ENCODE peak calls at places on chromosomes 7 and 10, in five cellular contexts. One of them, this sample, is unnamed.

GRCh38 chr10:546971-547590 is 142.4 kb downstream of the DIP2C start:
- DNase-seq in mucosa of descending colon: no peak
- DNase-seq in sigmoid colon: peak; percentile 65
- DNase-seq in right atrium auricular region: no peak
- DNase-seq in endodermal cell: peak; percentile 72
- DNase-seq in this sample: peak; percentile 67

GRCh38 chr7:129327076-129327475 is 102.2 kb downstream of the AHCYL2 start:
- DNase-seq in endodermal cell: no peak
- DNase-seq in sigmoid colon: no peak
- DNase-seq in mucosa of descending colon: no peak
- DNase-seq in right atrium auricular region: no peak
- DNase-seq in this sample: no peak

GRCh38 chr10:11345224-11346054 is 266.0 kb downstream of the USP6NL start:
- DNase-seq in mucosa of descending colon: peak; percentile 59
- DNase-seq in right atrium auricular region: no peak
- DNase-seq in endodermal cell: peak; percentile 82
- DNase-seq in sigmoid colon: no peak
- DNase-seq in this sample: no peak

GRCh38 chr7:27520828-27521790 is 141.6 kb downstream of the HIBADH start:
- DNase-seq in right atrium auricular region: no peak
- DNase-seq in endodermal cell: no peak
- DNase-seq in mucosa of descending colon: peak; percentile 42
- DNase-seq in sigmoid colon: peak; percentile 78
- DNase-seq in this sample: no peak

GRCh38 chr7:102404005-102404861 is 8.1 kb downstream of the PRKRIP1 start:
- DNase-seq in mucosa of descending colon: peak; percentile 41
- DNase-seq in endodermal cell: peak; percentile 83
- DNase-seq in right atrium auricular region: no peak
- DNase-seq in sigmoid colon: no peak
- DNase-seq in this sample: no peak

GRCh38 chr10:89929282-89930026 is 228.1 kb downstream of the KIF20B start:
- DNase-seq in endodermal cell: no peak
- DNase-seq in sigmoid colon: no peak
- DNase-seq in right atrium auricular region: no peak
- DNase-seq in mucosa of descending colon: no peak
- DNase-seq in this sample: no peak

GRCh38 chr10:133009218-133009954 is 67.0 kb upstream of the CFAP46 start:
- DNase-seq in sigmoid colon: peak; percentile 83
- DNase-seq in endodermal cell: no peak
- DNase-seq in mucosa of descending colon: peak; percentile 86
- DNase-seq in right atrium auricular region: peak; percentile 87
- DNase-seq in this sample: no peak

GRCh38 chr7:156932006-156932405 is 17.5 kb upstream of the NOM1 start:
- DNase-seq in right atrium auricular region: no peak
- DNase-seq in endodermal cell: peak; percentile 34
- DNase-seq in sigmoid colon: no peak
- DNase-seq in mucosa of descending colon: no peak
- DNase-seq in this sample: no peak

GRCh38 chr10:110671788-110672579 is 27.8 kb downstream of the RBM20 start:
- DNase-seq in mucosa of descending colon: peak; percentile 66
- DNase-seq in sigmoid colon: peak; percentile 84
- DNase-seq in endodermal cell: peak; percentile 92
- DNase-seq in right atrium auricular region: peak; percentile 81
- DNase-seq in this sample: no peak

GRCh38 chr10:34739915-34740314 is 75.2 kb downstream of the PARD3 start:
- DNase-seq in right atrium auricular region: no peak
- DNase-seq in sigmoid colon: peak; percentile 89
- DNase-seq in endodermal cell: peak; percentile 91
- DNase-seq in mucosa of descending colon: peak; percentile 49
- DNase-seq in this sample: no peak

GRCh38 chr7:28530175-28531142 is 118.1 kb downstream of the CREB5 start:
- DNase-seq in sigmoid colon: no peak
- DNase-seq in endodermal cell: no peak
- DNase-seq in right atrium auricular region: peak; percentile 68
- DNase-seq in mucosa of descending colon: no peak
- DNase-seq in this sample: no peak

GRCh38 chr7:114548576-114548975 is 134.0 kb downstream of the FOXP2 start:
- DNase-seq in endodermal cell: no peak
- DNase-seq in sigmoid colon: no peak
- DNase-seq in mucosa of descending colon: no peak
- DNase-seq in right atrium auricular region: no peak
- DNase-seq in this sample: no peak

GRCh38 chr7:108486291-108486966 is 30.2 kb upstream of the NRCAM start:
- DNase-seq in endodermal cell: no peak
- DNase-seq in sigmoid colon: no peak
- DNase-seq in mucosa of descending colon: no peak
- DNase-seq in right atrium auricular region: no peak
- DNase-seq in this sample: no peak

GRCh38 chr10:131733596-131733995 is 167.2 kb upstream of the PPP2R2D start:
- DNase-seq in endodermal cell: peak; percentile 17
- DNase-seq in sigmoid colon: no peak
- DNase-seq in right atrium auricular region: no peak
- DNase-seq in mucosa of descending colon: no peak
- DNase-seq in this sample: peak; percentile 82

GRCh38 chr7:136053689-136054485 is 76.7 kb upstream of the MTPN start:
- DNase-seq in endodermal cell: no peak
- DNase-seq in sigmoid colon: no peak
- DNase-seq in right atrium auricular region: no peak
- DNase-seq in mucosa of descending colon: no peak
- DNase-seq in this sample: no peak

GRCh38 chr7:6392712-6393666 is 54.8 kb downstream of the DAGLB start:
- DNase-seq in sigmoid colon: peak; percentile 85
- DNase-seq in right atrium auricular region: peak; percentile 95
- DNase-seq in mucosa of descending colon: peak; percentile 97
- DNase-seq in endodermal cell: no peak
- DNase-seq in this sample: peak; percentile 56

GRCh38 chr7:4132221-4132620 is 549.9 kb upstream of the FOXK1 start:
- DNase-seq in mucosa of descending colon: no peak
- DNase-seq in endodermal cell: no peak
- DNase-seq in right atrium auricular region: no peak
- DNase-seq in sigmoid colon: peak; percentile 53
- DNase-seq in this sample: peak; percentile 85

GRCh38 chr10:21497177-21497807 is 28.2 kb downstream of the SKIDA1 start:
- DNase-seq in sigmoid colon: peak; percentile 96
- DNase-seq in endodermal cell: peak; percentile 94
- DNase-seq in mucosa of descending colon: peak; percentile 94
- DNase-seq in right atrium auricular region: peak; percentile 94
- DNase-seq in this sample: peak; percentile 98

GRCh38 chr10:11415095-11415494 is 196.4 kb downstream of the USP6NL start:
- DNase-seq in endodermal cell: peak; percentile 30
- DNase-seq in sigmoid colon: no peak
- DNase-seq in right atrium auricular region: no peak
- DNase-seq in mucosa of descending colon: no peak
- DNase-seq in this sample: no peak

GRCh38 chr7:1709281-1709680 is 39.2 kb downstream of the ELFN1 start:
- DNase-seq in sigmoid colon: no peak
- DNase-seq in mucosa of descending colon: no peak
- DNase-seq in endodermal cell: no peak
- DNase-seq in right atrium auricular region: no peak
- DNase-seq in this sample: peak; percentile 43

GRCh38 chr7:1706381-1706720 is 36.3 kb downstream of the ELFN1 start:
- DNase-seq in mucosa of descending colon: no peak
- DNase-seq in endodermal cell: no peak
- DNase-seq in right atrium auricular region: no peak
- DNase-seq in sigmoid colon: no peak
- DNase-seq in this sample: no peak

GRCh38 chr7:1708640-1709249 is 38.7 kb downstream of the ELFN1 start:
- DNase-seq in endodermal cell: no peak
- DNase-seq in sigmoid colon: peak; percentile 44
- DNase-seq in right atrium auricular region: no peak
- DNase-seq in mucosa of descending colon: no peak
- DNase-seq in this sample: peak; percentile 79

GRCh38 chr7:1706721-1707613 is 36.9 kb downstream of the ELFN1 start:
- DNase-seq in sigmoid colon: no peak
- DNase-seq in mucosa of descending colon: no peak
- DNase-seq in right atrium auricular region: no peak
- DNase-seq in endodermal cell: peak; percentile 46
- DNase-seq in this sample: peak; percentile 82

GRCh38 chr7:1707756-1708611 is 37.9 kb downstream of the ELFN1 start:
- DNase-seq in mucosa of descending colon: no peak
- DNase-seq in sigmoid colon: no peak
- DNase-seq in right atrium auricular region: no peak
- DNase-seq in endodermal cell: peak; percentile 49
- DNase-seq in this sample: peak; percentile 64
- TF ChIP-seq CTCF in mucosa of descending colon: no peak
- TF ChIP-seq CTCF in sigmoid colon: no peak
- TF ChIP-seq CTCF in right atrium auricular region: no peak
- TF ChIP-seq CTCF in endodermal cell: peak; percentile 46
- TF ChIP-seq CTCF in this sample: peak; percentile 52

DNA sequence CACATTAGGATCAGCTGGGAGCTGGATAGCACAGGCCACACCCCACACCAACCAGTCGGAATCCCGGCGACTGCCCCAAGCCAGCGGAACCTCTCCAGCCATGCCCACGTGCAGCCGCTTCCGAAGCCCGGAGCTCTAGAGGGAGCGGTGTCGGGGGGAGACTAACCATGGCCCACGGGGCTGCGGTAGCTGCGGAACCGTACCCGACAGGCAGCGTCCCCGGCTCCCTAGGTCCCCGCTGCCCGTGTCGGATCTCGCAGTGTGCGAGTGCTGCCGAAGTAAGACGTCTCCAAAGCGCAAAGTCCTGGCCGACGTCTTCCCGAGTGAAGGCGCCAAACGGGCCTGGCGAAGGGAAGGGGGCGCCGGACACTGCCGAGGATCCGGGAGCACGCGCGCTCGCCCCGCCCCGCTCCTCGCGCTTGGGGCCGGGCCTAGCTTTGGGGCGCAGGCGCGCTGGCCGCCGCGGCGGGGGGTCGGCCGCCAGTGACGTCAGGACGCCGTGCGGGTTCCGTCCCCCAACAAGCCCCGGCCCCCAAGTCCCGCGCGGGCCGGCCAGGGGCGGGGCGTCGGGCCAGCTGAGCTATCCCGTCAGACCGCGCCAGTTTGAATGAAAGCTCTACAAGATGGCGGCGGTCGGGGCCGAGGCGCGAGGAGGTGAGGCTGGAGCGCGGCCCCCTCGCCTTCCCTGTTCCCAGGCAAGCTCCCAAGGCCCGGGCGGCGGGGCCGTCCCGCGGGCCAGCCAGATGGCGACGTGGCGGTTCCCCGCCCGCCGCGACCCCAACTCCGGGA is at the start of gene SUV39H2:
- DNase-seq in right atrium auricular region: peak; percentile 95
- DNase-seq in endodermal cell: peak; percentile 98
- DNase-seq in mucosa of descending colon: peak; percentile 95
- DNase-seq in sigmoid colon: peak; percentile 98
- DNase-seq in this sample: peak; percentile 97
- TF ChIP-seq CTCF in right atrium auricular region: no peak
- TF ChIP-seq CTCF in endodermal cell: no peak
- TF ChIP-seq CTCF in mucosa of descending colon: no peak
- TF ChIP-seq CTCF in sigmoid colon: no peak
- TF ChIP-seq CTCF in this sample: no peak

GRCh38 chr7:98291717-98292116 is 10.2 kb downstream of the BRI3 start:
- DNase-seq in endodermal cell: no peak
- DNase-seq in right atrium auricular region: no peak
- DNase-seq in mucosa of descending colon: no peak
- DNase-seq in sigmoid colon: no peak
- DNase-seq in this sample: no peak
- TF ChIP-seq CTCF in endodermal cell: peak; percentile 48
- TF ChIP-seq CTCF in right atrium auricular region: no peak
- TF ChIP-seq CTCF in mucosa of descending colon: no peak
- TF ChIP-seq CTCF in sigmoid colon: no peak
- TF ChIP-seq CTCF in this sample: peak; percentile 28

DNA sequence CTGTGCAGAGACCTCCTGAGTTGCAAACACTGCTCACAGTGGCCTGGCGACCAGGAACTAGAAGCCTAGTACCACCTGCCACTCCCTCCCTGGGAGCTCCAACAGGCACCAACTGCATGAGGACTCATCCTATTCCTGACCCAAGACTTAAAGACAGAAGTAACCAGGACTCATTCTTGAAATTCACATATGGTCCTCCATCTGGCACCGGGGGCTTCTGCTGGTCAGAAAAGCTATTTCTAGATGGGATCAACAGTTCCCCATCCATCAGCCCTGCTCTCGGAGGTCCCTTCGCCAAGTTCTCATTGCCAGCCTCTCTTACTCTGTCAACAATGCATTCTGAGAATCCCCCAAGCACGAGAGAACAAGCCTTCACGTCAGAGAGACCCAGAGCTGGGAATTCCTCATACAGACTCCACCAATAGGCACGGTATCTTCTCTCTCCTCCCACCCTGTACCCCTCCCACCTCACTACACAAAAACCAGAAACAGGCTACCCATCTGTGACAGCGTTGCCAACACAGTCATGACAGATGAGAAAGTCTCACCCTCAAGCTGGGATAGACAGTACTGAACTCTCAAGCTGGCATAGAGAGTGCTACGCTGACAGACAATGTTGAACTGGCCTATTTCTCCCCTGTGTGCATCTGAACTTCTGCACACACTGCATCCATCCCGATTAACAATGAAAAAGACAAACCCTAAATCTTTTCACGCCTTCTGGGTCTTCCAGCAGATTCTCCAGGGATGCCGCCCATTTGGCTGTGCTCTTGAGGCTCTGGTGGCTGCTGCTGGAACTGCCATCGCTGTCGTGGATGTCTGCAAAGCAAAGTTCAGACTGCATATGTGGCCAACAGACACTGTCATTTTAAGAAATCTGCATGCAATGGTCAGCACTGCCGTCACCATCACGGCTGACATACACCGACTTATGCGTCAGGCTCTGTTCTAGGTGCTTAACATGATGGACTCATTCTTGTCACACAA is 15.6 kb downstream of the RGS10 start:
- DNase-seq in endodermal cell: peak; percentile 75
- DNase-seq in right atrium auricular region: no peak
- DNase-seq in sigmoid colon: peak; percentile 53
- DNase-seq in mucosa of descending colon: no peak
- DNase-seq in this sample: peak; percentile 36
- TF ChIP-seq CTCF in endodermal cell: peak; percentile 71
- TF ChIP-seq CTCF in right atrium auricular region: no peak
- TF ChIP-seq CTCF in sigmoid colon: peak; percentile 24
- TF ChIP-seq CTCF in mucosa of descending colon: no peak
- TF ChIP-seq CTCF in this sample: no peak

GRCh38 chr7:144854839-144855424 is 19.1 kb upstream of the TPK1 start:
- DNase-seq in mucosa of descending colon: no peak
- DNase-seq in sigmoid colon: no peak
- DNase-seq in endodermal cell: no peak
- DNase-seq in right atrium auricular region: no peak
- DNase-seq in this sample: no peak
- TF ChIP-seq CTCF in mucosa of descending colon: no peak
- TF ChIP-seq CTCF in sigmoid colon: no peak
- TF ChIP-seq CTCF in endodermal cell: peak; percentile 85
- TF ChIP-seq CTCF in right atrium auricular region: peak; percentile 54
- TF ChIP-seq CTCF in this sample: peak; percentile 85

GRCh38 chr10:92848441-92849233 is at the start of gene EXOC6:
- DNase-seq in endodermal cell: peak; percentile 90
- DNase-seq in sigmoid colon: peak; percentile 88
- DNase-seq in right atrium auricular region: peak; percentile 69
- DNase-seq in mucosa of descending colon: peak; percentile 91
- DNase-seq in this sample: no peak
- TF ChIP-seq CTCF in endodermal cell: peak; percentile 29
- TF ChIP-seq CTCF in sigmoid colon: no peak
- TF ChIP-seq CTCF in right atrium auricular region: no peak
- TF ChIP-seq CTCF in mucosa of descending colon: no peak
- TF ChIP-seq CTCF in this sample: peak; percentile 58

GRCh38 chr7:76257973-76258372 is 44.5 kb upstream of the HSPB1 start:
- DNase-seq in sigmoid colon: no peak
- DNase-seq in mucosa of descending colon: no peak
- DNase-seq in endodermal cell: peak; percentile 69
- DNase-seq in right atrium auricular region: no peak
- DNase-seq in this sample: no peak
- TF ChIP-seq CTCF in sigmoid colon: no peak
- TF ChIP-seq CTCF in mucosa of descending colon: no peak
- TF ChIP-seq CTCF in endodermal cell: peak; percentile 46
- TF ChIP-seq CTCF in right atrium auricular region: no peak
- TF ChIP-seq CTCF in this sample: no peak

GRCh38 chr10:117226813-117227451 is 14.0 kb upstream of the SLC18A2 start:
- DNase-seq in endodermal cell: peak; percentile 88
- DNase-seq in right atrium auricular region: no peak
- DNase-seq in sigmoid colon: no peak
- DNase-seq in mucosa of descending colon: peak; percentile 66
- DNase-seq in this sample: no peak
- TF ChIP-seq CTCF in endodermal cell: peak; percentile 87
- TF ChIP-seq CTCF in right atrium auricular region: no peak
- TF ChIP-seq CTCF in sigmoid colon: no peak
- TF ChIP-seq CTCF in mucosa of descending colon: no peak
- TF ChIP-seq CTCF in this sample: peak; percentile 56